ENCODE peak calls at places on chromosomes 6 and 20, in nine cellular contexts. G is lower lobe of right lung; S is germinal center; Z is fibroblast of lung; D is endodermal cell; F is stimulated activated naive B cell treated with anti-CD40 and anti-IgM and Interleukin-4, amounts not matched to agents 10 μg/mL and 1 μg/mL and 100 μg/mL, for 72 hours; Y is NCI-H1417; B is heart left ventricle; O is cardiac septum. H is an unnamed sample.

GRCh38 chr20:32681175-32682084 is 7.7 kb upstream of the C20orf203 start:
- DNase-seq in Y (peak), Z (peak), F (no peak), O (no peak), B (no peak), D (peak), G (no peak), S (no peak), H (peak)

GRCh38 chr20:57388953-57389694 is 2.1 kb upstream of the RBM38 start:
- DNase-seq in D (peak), S (peak), B (peak), Z (peak), O (peak), F (peak), G (peak), Y (no peak), H (peak)

GRCh38 chr6:45076217-45076616 is 251.9 kb upstream of the RUNX2 start:
- DNase-seq in G (no peak), D (no peak), S (no peak), F (no peak), B (no peak), Z (peak), O (no peak), Y (no peak), H (no peak)

GRCh38 chr20:49712918-49713778 is 530 bp downstream of the B4GALT5 start:
- DNase-seq in D (peak), Z (no peak), F (no peak), S (peak), O (peak), B (peak), G (peak), Y (peak), H (peak)

GRCh38 chr6:113397229-113397628 is 459.9 kb upstream of the MARCKS start:
- DNase-seq in Y (no peak), G (no peak), F (no peak), D (no peak), O (no peak), B (no peak), S (no peak), Z (peak), H (no peak)

GRCh38 chr6:32794510-32794909 is 22.3 kb downstream of the HLA-DOB start:
- DNase-seq in D (no peak), S (no peak), Y (no peak), F (no peak), O (no peak), G (no peak), Z (no peak), B (no peak), H (no peak)

GRCh38 chr20:12605751-12606150 is 403.0 kb upstream of the SPTLC3 start:
- DNase-seq in G (no peak), F (no peak), O (no peak), Y (peak), Z (no peak), B (no peak), S (no peak), D (no peak), H (no peak)

GRCh38 chr6:89758830-89759229 is 60.8 kb downstream of the MDN1 start:
- DNase-seq in G (no peak), Z (no peak), Y (no peak), F (no peak), B (no peak), S (no peak), D (no peak), O (no peak), H (no peak)

GRCh38 chr20:33131949-33132822 is 35.8 kb upstream of the BPIFA2 start:
- DNase-seq in B (no peak), S (no peak), O (no peak), G (no peak), Z (no peak), F (no peak), Y (no peak), D (peak), H (no peak)

GRCh38 chr6:122772724-122773123 is 6.8 kb upstream of the FABP7 start:
- DNase-seq in B (no peak), Y (no peak), F (no peak), O (no peak), S (no peak), D (no peak), Z (no peak), G (no peak), H (no peak)

GRCh38 chr6:3615391-3616380 is 135.8 kb downstream of the PXDC1 start:
- DNase-seq in G (no peak), F (no peak), Z (no peak), D (peak), O (no peak), Y (no peak), B (no peak), S (no peak), H (no peak)

GRCh38 chr6:106318061-106318460 is 7.5 kb downstream of the ATG5 start:
- DNase-seq in D (no peak), F (no peak), G (no peak), S (no peak), O (no peak), Y (no peak), B (no peak), Z (no peak), H (no peak)

GRCh38 chr6:149860834-149861602 is 3.1 kb downstream of the LRP11 start:
- DNase-seq in Z (no peak), B (no peak), S (no peak), F (no peak), D (no peak), Y (peak), G (no peak), O (no peak), H (no peak)

GRCh38 chr6:164099535-164099982 is 685.0 kb downstream of the QKI start:
- DNase-seq in O (no peak), Y (no peak), F (no peak), Z (peak), B (no peak), S (no peak), G (no peak), D (no peak), H (no peak)

GRCh38 chr20:48139262-48140041 is 354.2 kb upstream of the SULF2 start:
- DNase-seq in S (no peak), Y (no peak), Z (peak), G (no peak), F (no peak), O (no peak), D (no peak), B (no peak), H (peak)

GRCh38 chr20:58886546-58886945 is 34.0 kb downstream of the GNAS start:
- DNase-seq in Z (no peak), B (no peak), F (no peak), O (no peak), Y (no peak), S (no peak), D (no peak), G (no peak), H (no peak)

GRCh38 chr20:40636486-40636885 is 52.5 kb downstream of the MAFB start:
- DNase-seq in F (no peak), B (no peak), S (no peak), O (no peak), Z (no peak), G (no peak), D (no peak), Y (no peak), H (no peak)

GRCh38 chr20:34396408-34396807 is 33.3 kb downstream of the ITCH start:
- DNase-seq in S (no peak), D (no peak), F (no peak), B (no peak), Y (no peak), O (no peak), Z (no peak), G (no peak), H (no peak)

GRCh38 chr20:60627751-60628565 is 624.1 kb upstream of the CDH4 start:
- DNase-seq in S (no peak), G (no peak), Y (no peak), Z (no peak), F (no peak), D (peak), B (no peak), O (no peak), H (no peak)

GRCh38 chr6:4910060-4910746 is 93.6 kb downstream of the RPP40 start:
- DNase-seq in G (no peak), D (no peak), Z (peak), S (no peak), Y (peak), F (no peak), B (no peak), O (no peak), H (no peak)

GRCh38 chr6:108002365-108003221 is 44.6 kb upstream of the SEC63 start:
- DNase-seq in D (peak), B (no peak), Y (peak), Z (no peak), S (no peak), G (no peak), F (no peak), O (no peak), H (no peak)

GRCh38 chr6:31820051-31820389 is 4.7 kb downstream of the HSPA1A start:
- DNase-seq in S (no peak), D (no peak), G (no peak), F (no peak), B (no peak), O (no peak), Y (no peak), Z (no peak), H (no peak)

GRCh38 chr20:37956099-37956498 is 53.2 kb downstream of the VSTM2L start:
- DNase-seq in O (no peak), S (no peak), F (no peak), D (no peak), Z (no peak), G (no peak), B (no peak), Y (peak), H (no peak)